ENCODE peak calls at places on chromosomes 12 and 14, in seven cellular contexts. M, W, L, I, A, V and Q are unnamed samples.

GRCh38 chr14:81219821-81220487 is 805 bp downstream of the GTF2A1 start:
- DNase-seq in M (peak; percentile 57), W (peak; percentile 43), L (peak; percentile 47), I (peak; percentile 41), A (no peak), V (no peak), Q (peak; percentile 41)

GRCh38 chr12:54022960-54023884 is 5.0 kb upstream of the HOXC6 start:
- DNase-seq in M (no peak), W (no peak), L (no peak), I (no peak), A (no peak), V (no peak), Q (no peak)

GRCh38 chr14:76500011-76500410 is 124.1 kb downstream of the ESRRB start:
- DNase-seq in M (peak; percentile 55), W (peak; percentile 14), L (no peak), I (no peak), A (no peak), V (no peak), Q (no peak)

GRCh38 chr14:102570334-102570995 is 22.0 kb upstream of the RCOR1 start:
- DNase-seq in M (peak; percentile 63), W (no peak), L (no peak), I (no peak), A (no peak), V (no peak), Q (no peak)

GRCh38 chr14:23131482-23131881 is 12.4 kb upstream of the CEBPE start:
- DNase-seq in M (no peak), W (no peak), L (no peak), I (no peak), A (no peak), V (no peak), Q (no peak)

GRCh38 chr14:103293465-103293864 is 40.6 kb upstream of the EIF5 start:
- DNase-seq in M (no peak), W (no peak), L (no peak), I (no peak), A (no peak), V (no peak), Q (no peak)

GRCh38 chr12:18217981-18218380 is 43.3 kb upstream of the PIK3C2G start:
- DNase-seq in M (no peak), W (no peak), L (no peak), I (no peak), A (no peak), V (no peak), Q (no peak)

GRCh38 chr12:52049286-52049685 is 2.0 kb upstream of the NR4A1 start:
- DNase-seq in M (peak; percentile 53), W (no peak), L (no peak), I (no peak), A (no peak), V (no peak), Q (no peak)

GRCh38 chr12:91432079-91432478 is 249.5 kb upstream of the DCN start:
- DNase-seq in M (no peak), W (no peak), L (no peak), I (no peak), A (peak; percentile 50), V (no peak), Q (no peak)